ENCODE peak calls at places on chromosomes 6 and 20, in seven cellular contexts. One of them, this sample, is unnamed.

GRCh38 chr6:144439016-144439415 is 153.9 kb downstream of the UTRN start:
- DNase-seq in CD8-positive, alpha-beta memory T cell: no peak
- DNase-seq in AG04449: no peak
- DNase-seq in activated gamma-delta T cell: no peak
- DNase-seq in left colon: no peak
- DNase-seq in AG08396: no peak
- DNase-seq in GM13976: no peak
- DNase-seq in this sample: no peak

GRCh38 chr20:3732327-3733118 is at the start of gene HSPA12B:
- DNase-seq in AG08396: no peak
- DNase-seq in CD8-positive, alpha-beta memory T cell: no peak
- DNase-seq in left colon: no peak
- DNase-seq in activated gamma-delta T cell: no peak
- DNase-seq in GM13976: no peak
- DNase-seq in AG04449: no peak
- DNase-seq in this sample: no peak

GRCh38 chr6:104896914-104897313 is 37.2 kb upstream of the HACE1 start:
- DNase-seq in GM13976: no peak
- DNase-seq in CD8-positive, alpha-beta memory T cell: no peak
- DNase-seq in AG04449: no peak
- DNase-seq in left colon: no peak
- DNase-seq in activated gamma-delta T cell: no peak
- DNase-seq in AG08396: peak
- DNase-seq in this sample: no peak

GRCh38 chr6:52843600-52843999 is 3.0 kb upstream of the GSTA5 start:
- DNase-seq in activated gamma-delta T cell: no peak
- DNase-seq in CD8-positive, alpha-beta memory T cell: no peak
- DNase-seq in left colon: no peak
- DNase-seq in GM13976: no peak
- DNase-seq in AG04449: no peak
- DNase-seq in AG08396: no peak
- DNase-seq in this sample: no peak

GRCh38 chr6:139287868-139288267 is 3.9 kb downstream of the TXLNB start:
- DNase-seq in AG04449: no peak
- DNase-seq in CD8-positive, alpha-beta memory T cell: no peak
- DNase-seq in GM13976: no peak
- DNase-seq in left colon: no peak
- DNase-seq in activated gamma-delta T cell: no peak
- DNase-seq in AG08396: no peak
- DNase-seq in this sample: no peak

GRCh38 chr20:2365666-2366065 is 15.0 kb upstream of the TGM6 start:
- DNase-seq in GM13976: no peak
- DNase-seq in activated gamma-delta T cell: no peak
- DNase-seq in left colon: no peak
- DNase-seq in AG08396: no peak
- DNase-seq in CD8-positive, alpha-beta memory T cell: no peak
- DNase-seq in AG04449: no peak
- DNase-seq in this sample: no peak

GRCh38 chr6:13767121-13767794 is 47.1 kb downstream of the MCUR1 start:
- DNase-seq in AG04449: no peak
- DNase-seq in GM13976: no peak
- DNase-seq in AG08396: peak
- DNase-seq in activated gamma-delta T cell: no peak
- DNase-seq in CD8-positive, alpha-beta memory T cell: peak
- DNase-seq in left colon: peak
- DNase-seq in this sample: no peak

GRCh38 chr20:51768759-51769517 is 748 bp upstream of the ATP9A start:
- DNase-seq in AG04449: no peak
- DNase-seq in left colon: no peak
- DNase-seq in CD8-positive, alpha-beta memory T cell: no peak
- DNase-seq in activated gamma-delta T cell: no peak
- DNase-seq in AG08396: no peak
- DNase-seq in GM13976: no peak
- DNase-seq in this sample: no peak

GRCh38 chr6:163415620-163416379 is 1.3 kb downstream of the QKI start:
- DNase-seq in GM13976: peak
- DNase-seq in AG04449: no peak
- DNase-seq in activated gamma-delta T cell: no peak
- DNase-seq in left colon: no peak
- DNase-seq in CD8-positive, alpha-beta memory T cell: peak
- DNase-seq in AG08396: peak
- DNase-seq in this sample: peak

GRCh38 chr6:28383235-28384142 is 16.1 kb downstream of the ZSCAN12 start:
- DNase-seq in CD8-positive, alpha-beta memory T cell: no peak
- DNase-seq in AG04449: no peak
- DNase-seq in GM13976: peak
- DNase-seq in activated gamma-delta T cell: no peak
- DNase-seq in AG08396: peak
- DNase-seq in left colon: peak
- DNase-seq in this sample: peak

GRCh38 chr20:1965520-1966278 is 28.2 kb downstream of the PDYN start:
- DNase-seq in AG08396: peak
- DNase-seq in activated gamma-delta T cell: peak
- DNase-seq in GM13976: peak
- DNase-seq in CD8-positive, alpha-beta memory T cell: peak
- DNase-seq in left colon: peak
- DNase-seq in AG04449: no peak
- DNase-seq in this sample: peak

GRCh38 chr6:98844244-98845161 is 10.1 kb downstream of the POU3F2 start:
- DNase-seq in left colon: no peak
- DNase-seq in AG04449: no peak
- DNase-seq in AG08396: no peak
- DNase-seq in CD8-positive, alpha-beta memory T cell: no peak
- DNase-seq in activated gamma-delta T cell: no peak
- DNase-seq in GM13976: peak
- DNase-seq in this sample: no peak

GRCh38 chr6:168929871-168930450 is 323.7 kb downstream of the THBS2 start:
- DNase-seq in AG04449: no peak
- DNase-seq in activated gamma-delta T cell: no peak
- DNase-seq in GM13976: no peak
- DNase-seq in left colon: no peak
- DNase-seq in CD8-positive, alpha-beta memory T cell: no peak
- DNase-seq in AG08396: no peak
- DNase-seq in this sample: no peak

GRCh38 chr6:37109714-37110454 is 60.1 kb upstream of the PIM1 start:
- DNase-seq in activated gamma-delta T cell: no peak
- DNase-seq in AG04449: no peak
- DNase-seq in AG08396: no peak
- DNase-seq in left colon: no peak
- DNase-seq in CD8-positive, alpha-beta memory T cell: no peak
- DNase-seq in GM13976: no peak
- DNase-seq in this sample: no peak

GRCh38 chr20:18702736-18703135 is 110.8 kb upstream of the SCP2D1 start:
- DNase-seq in left colon: no peak
- DNase-seq in activated gamma-delta T cell: no peak
- DNase-seq in GM13976: no peak
- DNase-seq in AG08396: peak
- DNase-seq in CD8-positive, alpha-beta memory T cell: no peak
- DNase-seq in AG04449: no peak
- DNase-seq in this sample: no peak

This sample was measured in lung.